ENCODE peak calls at places on chromosomes 11 and 22, in seven cellular contexts. M is mammary epithelial cell, E is left ventricle myocardium inferior, L is fibroblast of lung, H is stomach, S is mucosa of descending colon, Z is PC-3. K is an unnamed sample.
A peak's percentile ranks its signal among the peaks of the same experiment; 100 is the strongest.

GRCh38 chr11:130668751-130669150 is 220.3 kb downstream of the ADAMTS15 start:
- DNase-seq in M (no peak), E (no peak), L (no peak), H (no peak), S (no peak), Z (no peak), K (no peak)

GRCh38 chr11:31640611-31641010 is 131.0 kb downstream of the ELP4 start:
- DNase-seq in M (no peak), E (no peak), L (no peak), H (no peak), S (no peak), Z (no peak), K (no peak)

GRCh38 chr11:29019960-29020683 is 911.9 kb downstream of the METTL15 start:
- DNase-seq in M (peak; percentile 21), E (no peak), L (peak; percentile 27), H (no peak), S (no peak), Z (peak; percentile 73), K (no peak)

GRCh38 chr11:86735462-86736302 is 63.3 kb upstream of the ME3 start:
- DNase-seq in M (no peak), E (no peak), L (peak; percentile 63), H (no peak), S (no peak), Z (peak; percentile 77), K (no peak)

GRCh38 chr11:13972958-13973357 is 10.4 kb downstream of the SPON1 start:
- DNase-seq in M (no peak), E (no peak), L (no peak), H (no peak), S (no peak), Z (no peak), K (no peak)

GRCh38 chr11:20597137-20597923 is 2.1 kb upstream of the SLC6A5 start:
- DNase-seq in M (no peak), E (no peak), L (no peak), H (no peak), S (no peak), Z (no peak), K (no peak)

GRCh38 chr11:3162410-3163240 is 2.5 kb downstream of the OSBPL5 start:
- DNase-seq in M (no peak), E (peak; percentile 18), L (no peak), H (no peak), S (peak; percentile 35), Z (no peak), K (peak; percentile 62)

GRCh38 chr11:62880231-62880802 is 379 bp upstream of the SLC3A2 start:
- DNase-seq in M (peak; percentile 78), E (no peak), L (peak; percentile 75), H (no peak), S (peak; percentile 73), Z (peak; percentile 91), K (no peak)

GRCh38 chr11:2301631-2302272 is at the start of the genes C11orf21 and TSPAN32:
- DNase-seq in M (no peak), E (peak; percentile 69), L (peak; percentile 43), H (peak; percentile 69), S (peak; percentile 87), Z (peak; percentile 9), K (peak; percentile 77)

GRCh38 chr22:29642694-29643093 is 39.3 kb downstream of the NF2 start:
- DNase-seq in M (no peak), E (no peak), L (no peak), H (no peak), S (no peak), Z (no peak), K (no peak)

GRCh38 chr11:112963368-112963955 is 2.2 kb downstream of the NCAM1 start:
- DNase-seq in M (no peak), E (no peak), L (no peak), H (no peak), S (peak; percentile 43), Z (no peak), K (no peak)
- H3K4me3 ChIP-seq in M (no peak overlapping the region), E (peak overlapping the region; percentile 71), L (peak overlapping the region; percentile 11), H (peak overlapping the region; percentile 82), S (peak overlapping the region; percentile 7), Z (no peak overlapping the region), K (no peak overlapping the region)

DNA sequence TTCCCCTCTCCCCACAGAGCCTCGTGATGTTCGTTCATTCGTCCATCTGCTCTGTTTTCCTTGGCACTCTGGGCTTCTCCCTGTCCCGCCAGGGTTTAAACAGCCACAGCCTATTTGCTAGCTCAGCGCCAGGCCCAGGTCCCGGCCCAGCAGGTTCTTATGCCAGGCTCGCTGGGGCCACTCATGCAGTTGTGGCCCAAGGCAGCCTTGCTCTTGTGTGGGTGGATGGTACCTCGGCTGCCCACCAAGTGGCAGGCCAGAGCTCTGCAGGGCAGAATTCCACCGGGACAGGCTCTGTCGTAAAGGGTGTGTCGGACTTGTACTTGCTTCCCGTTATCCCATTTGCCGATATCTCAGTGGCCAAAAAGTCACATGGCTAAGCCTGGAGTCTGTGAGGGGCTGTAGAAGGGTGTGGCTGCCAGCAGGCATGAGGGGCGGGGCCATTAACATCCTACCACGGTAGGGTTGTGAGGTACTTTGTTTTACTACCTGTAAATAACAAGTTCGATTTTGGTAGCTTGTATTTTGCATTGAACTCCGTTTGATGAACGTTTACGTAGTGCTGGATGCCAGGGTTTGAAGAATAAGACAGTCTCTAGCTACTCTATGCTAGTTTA is 7.9 kb downstream of the FAM118A start:
- DNase-seq in M (peak; percentile 70), E (peak; percentile 50), L (peak; percentile 60), H (peak; percentile 75), S (peak; percentile 75), Z (peak; percentile 9), K (no peak)
- TF ChIP-seq CTCF in M (peak; percentile 44), E (peak; percentile 58), L (peak; percentile 51), H (no peak), S (no peak), Z (peak; percentile 30), K (peak; percentile 21)

DNA sequence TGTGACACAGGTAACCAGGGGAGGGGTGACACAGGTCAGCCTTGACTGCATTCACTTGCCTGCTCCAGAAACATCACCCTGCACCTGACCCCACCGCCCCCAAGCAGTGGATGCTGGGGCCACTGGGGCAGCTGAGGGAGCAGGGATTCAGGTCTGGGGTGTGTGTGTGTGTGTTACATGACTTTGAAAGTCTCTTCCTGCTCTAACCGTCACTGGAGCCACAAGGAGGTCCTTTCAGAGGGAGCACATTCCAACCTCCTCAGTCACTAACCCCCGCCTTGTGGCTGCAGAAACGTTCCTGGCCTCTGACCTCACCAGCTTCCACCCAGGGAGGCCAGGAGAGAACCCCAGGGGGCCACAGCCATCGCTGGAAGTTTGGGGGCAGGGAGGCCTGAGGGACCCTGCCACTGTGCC is 2.9 kb upstream of the FOSL1 start:
- DNase-seq in M (peak; percentile 81), E (no peak), L (peak; percentile 78), H (no peak), S (no peak), Z (peak; percentile 96), K (no peak)
- H3K4me3 ChIP-seq in M (no peak overlapping the region), E (no peak overlapping the region), L (no peak overlapping the region), H (no peak overlapping the region), S (no peak overlapping the region), Z (no peak overlapping the region), K (no peak overlapping the region)

GRCh38 chr11:121767433-121767832 is 314.7 kb upstream of the SORL1-AS1 start:
- DNase-seq in M (peak; percentile 37), E (no peak), L (peak; percentile 7), H (no peak), S (no peak), Z (no peak), K (no peak)
- TF ChIP-seq CTCF in M (no peak), E (no peak), L (no peak), H (no peak), S (no peak), Z (no peak), K (no peak)

DNA sequence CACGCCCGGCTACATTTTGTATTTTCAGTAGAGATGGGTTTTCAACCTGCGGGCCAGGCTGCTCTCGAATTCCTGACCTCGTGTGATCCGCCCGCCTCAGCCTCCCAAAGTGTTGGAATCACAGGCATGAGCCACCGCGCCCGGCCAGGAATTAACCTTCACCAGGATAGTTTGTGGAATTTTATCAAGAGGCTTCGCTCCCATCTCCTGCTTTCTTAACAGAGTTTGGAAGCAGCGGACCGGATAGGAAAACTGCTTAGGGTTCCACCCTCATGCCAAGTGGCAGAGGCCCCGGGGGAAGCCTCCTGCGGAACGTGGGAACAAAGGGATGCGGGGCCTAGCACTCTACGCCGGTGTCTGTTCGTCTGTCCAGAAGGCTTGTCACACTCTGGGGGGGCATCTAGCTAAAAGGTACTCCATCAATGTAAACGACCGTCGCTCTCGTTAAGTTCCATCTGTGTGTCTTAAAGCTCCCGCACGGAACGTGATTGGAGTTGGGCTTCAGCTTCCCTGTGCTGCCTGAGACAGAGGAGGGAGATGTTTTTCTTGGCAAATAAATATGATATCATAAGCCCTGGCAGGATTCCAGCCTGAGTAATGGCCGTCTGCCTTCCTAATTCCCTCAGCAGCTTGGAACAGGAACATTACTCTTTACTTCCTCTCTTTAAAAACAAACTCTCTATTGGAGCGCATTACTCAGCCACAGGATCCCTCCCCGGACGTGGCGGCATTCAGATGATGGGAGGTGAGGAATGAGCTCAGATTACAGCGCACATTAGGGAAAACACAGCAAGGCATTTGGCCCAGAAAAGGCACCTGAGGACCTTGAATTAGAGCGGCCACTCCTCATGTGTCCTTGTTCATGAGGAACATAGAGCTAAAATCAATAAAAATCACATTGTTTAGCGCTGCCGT is 230.2 kb downstream of the ST3GAL4 start:
- DNase-seq in M (peak; percentile 93), E (peak; percentile 52), L (peak; percentile 94), H (peak; percentile 29), S (no peak), Z (peak; percentile 93), K (no peak)
- H3K4me3 ChIP-seq in M (no peak overlapping the region), E (peak overlapping the region; percentile 46), L (peak overlapping the region; percentile 3), H (no peak overlapping the region), S (no peak overlapping the region), Z (peak overlapping the region; percentile 32), K (peak overlapping the region; percentile 64)

GRCh38 chr11:898540-899190 is 11.9 kb downstream of the CHID1 start:
- DNase-seq in M (no peak), E (no peak), L (peak; percentile 24), H (no peak), S (no peak), Z (no peak), K (no peak)
- TF ChIP-seq CTCF in M (no peak), E (peak; percentile 11), L (peak; percentile 19), H (no peak), S (no peak), Z (no peak), K (peak; percentile 28)

DNA sequence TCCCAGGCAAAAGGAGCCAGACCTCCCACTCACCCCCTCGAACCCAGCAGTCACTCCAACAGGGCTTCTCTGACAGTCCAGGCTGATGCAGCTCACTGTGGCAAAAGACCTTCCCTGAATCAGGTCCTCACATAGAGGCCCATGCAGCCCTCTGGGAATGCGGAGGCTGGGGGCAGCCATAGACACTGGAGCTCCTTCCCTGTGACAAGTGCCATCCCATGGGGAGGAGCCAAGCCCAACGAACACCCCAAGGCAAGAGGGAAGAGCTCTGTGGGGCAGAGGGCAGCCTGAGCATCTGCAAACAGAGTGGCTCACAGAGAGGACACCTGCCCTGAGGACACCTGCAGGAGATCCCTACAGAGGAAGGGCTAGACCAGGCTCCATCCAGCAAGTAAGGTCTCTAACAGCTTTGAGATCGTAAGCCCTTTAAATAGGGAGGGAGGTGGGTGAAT is at the start of gene LINC01488:
- DNase-seq in M (no peak), E (peak; percentile 8), L (no peak), H (no peak), S (peak; percentile 40), Z (no peak), K (peak; percentile 19)
- H3K4me3 ChIP-seq in M (no peak within 1 kb of the TSS), E (no peak within 1 kb of the TSS), L (no peak within 1 kb of the TSS), H (no peak within 1 kb of the TSS), S (no peak within 1 kb of the TSS), Z (no peak within 1 kb of the TSS), K (no peak within 1 kb of the TSS)

GRCh38 chr11:57712256-57713150 is at the start of gene TMX2:
- DNase-seq in M (peak; percentile 99), E (peak; percentile 92), L (peak; percentile 100), H (peak; percentile 93), S (peak; percentile 94), Z (peak; percentile 99), K (peak; percentile 97)
- TF ChIP-seq CTCF in M (no peak), E (no peak), L (no peak), H (no peak), S (no peak), Z (no peak), K (no peak)

K was measured in kidney.